ENCODE peak calls at places on chromosomes 1 and 21, in nine cellular contexts. One of them, this sample, is unnamed.

GRCh38 chr1:200512191-200512590 is 102.4 kb upstream of the ZNF281 start:
- DNase-seq in D341Med: no peak
- DNase-seq in pancreas: no peak
- DNase-seq in KG1: no peak
- DNase-seq in type B pancreatic cell: no peak
- DNase-seq in hypothalamus: no peak
- DNase-seq in fibroblast of pulmonary artery: peak
- DNase-seq in neural crest cell: no peak
- DNase-seq in OCI-LY7: no peak
- DNase-seq in this sample: peak

GRCh38 chr1:116310172-116310571 is 62.9 kb upstream of the ATP1A1 start:
- DNase-seq in D341Med: no peak
- DNase-seq in pancreas: no peak
- DNase-seq in KG1: no peak
- DNase-seq in type B pancreatic cell: no peak
- DNase-seq in hypothalamus: no peak
- DNase-seq in fibroblast of pulmonary artery: peak
- DNase-seq in neural crest cell: no peak
- DNase-seq in OCI-LY7: no peak
- DNase-seq in this sample: no peak

GRCh38 chr1:155199792-155200191 is 7.9 kb downstream of the THBS3 start:
- DNase-seq in D341Med: no peak
- DNase-seq in pancreas: no peak
- DNase-seq in KG1: no peak
- DNase-seq in type B pancreatic cell: no peak
- DNase-seq in hypothalamus: no peak
- DNase-seq in fibroblast of pulmonary artery: no peak
- DNase-seq in neural crest cell: no peak
- DNase-seq in OCI-LY7: no peak
- DNase-seq in this sample: no peak

GRCh38 chr21:34926784-34927548 is 122.1 kb downstream of the RUNX1 start:
- DNase-seq in D341Med: no peak
- DNase-seq in pancreas: peak
- DNase-seq in KG1: no peak
- DNase-seq in type B pancreatic cell: no peak
- DNase-seq in hypothalamus: no peak
- DNase-seq in fibroblast of pulmonary artery: peak
- DNase-seq in neural crest cell: no peak
- DNase-seq in OCI-LY7: no peak
- DNase-seq in this sample: peak

GRCh38 chr1:152167835-152168534 is 9.0 kb upstream of the RPTN start:
- DNase-seq in D341Med: no peak
- DNase-seq in pancreas: no peak
- DNase-seq in KG1: no peak
- DNase-seq in type B pancreatic cell: no peak
- DNase-seq in hypothalamus: no peak
- DNase-seq in fibroblast of pulmonary artery: peak
- DNase-seq in neural crest cell: no peak
- DNase-seq in OCI-LY7: no peak
- DNase-seq in this sample: peak

GRCh38 chr1:97144527-97144926 is 422.9 kb downstream of the PTBP2 start:
- DNase-seq in D341Med: no peak
- DNase-seq in pancreas: no peak
- DNase-seq in KG1: no peak
- DNase-seq in type B pancreatic cell: no peak
- DNase-seq in hypothalamus: no peak
- DNase-seq in fibroblast of pulmonary artery: peak
- DNase-seq in neural crest cell: no peak
- DNase-seq in OCI-LY7: no peak
- DNase-seq in this sample: peak

GRCh38 chr1:41955461-41956159 is 36.9 kb upstream of the HIVEP3 start:
- DNase-seq in D341Med: no peak
- DNase-seq in pancreas: no peak
- DNase-seq in KG1: no peak
- DNase-seq in type B pancreatic cell: no peak
- DNase-seq in hypothalamus: no peak
- DNase-seq in fibroblast of pulmonary artery: peak
- DNase-seq in neural crest cell: no peak
- DNase-seq in OCI-LY7: no peak
- DNase-seq in this sample: peak

GRCh38 chr1:183139281-183139942 is 46.7 kb upstream of the LAMC2 start:
- DNase-seq in D341Med: no peak
- DNase-seq in pancreas: no peak
- DNase-seq in KG1: no peak
- DNase-seq in type B pancreatic cell: no peak
- DNase-seq in hypothalamus: no peak
- DNase-seq in fibroblast of pulmonary artery: peak
- DNase-seq in neural crest cell: no peak
- DNase-seq in OCI-LY7: no peak
- DNase-seq in this sample: peak

GRCh38 chr1:227799756-227800155 is 15.7 kb upstream of the PRSS38 start:
- DNase-seq in D341Med: no peak
- DNase-seq in pancreas: no peak
- DNase-seq in KG1: no peak
- DNase-seq in type B pancreatic cell: no peak
- DNase-seq in hypothalamus: no peak
- DNase-seq in fibroblast of pulmonary artery: no peak
- DNase-seq in neural crest cell: no peak
- DNase-seq in OCI-LY7: no peak
- DNase-seq in this sample: no peak